ENCODE peak calls at places on chromosome 18, in five cellular contexts. Y, N, H, L and F are unnamed samples.

GRCh38 chr18:41973989-41974388 is 19.0 kb downstream of the PIK3C3 start:
- DNase-seq in H (no peak), L (no peak), Y (no peak), N (no peak), F (no peak)

GRCh38 chr18:66792466-66792865 is 188.6 kb upstream of the CDH19 start:
- DNase-seq in N (no peak), Y (no peak), H (no peak), L (no peak), F (no peak)

GRCh38 chr18:66826211-66826610 is 222.3 kb upstream of the CDH19 start:
- DNase-seq in N (no peak), Y (no peak), L (no peak), H (no peak), F (no peak)

GRCh38 chr18:6712401-6712800 is 17.1 kb upstream of the ARHGAP28 start:
- DNase-seq in H (no peak), L (no peak), N (no peak), Y (no peak), F (no peak)

GRCh38 chr18:44943201-44943881 is 262.7 kb downstream of the SETBP1 start:
- DNase-seq in Y (no peak), H (no peak), N (no peak), L (no peak), F (no peak)

GRCh38 chr18:47417807-47418206 is 166.3 kb upstream of the SKOR2 start:
- DNase-seq in L (no peak), Y (no peak), N (no peak), H (no peak), F (no peak)

GRCh38 chr18:71028285-71028762 is 739.5 kb downstream of the SOCS6 start:
- DNase-seq in N (no peak), L (no peak), H (no peak), Y (no peak), F (no peak)

GRCh38 chr18:26745288-26745975 is 120.1 kb downstream of the AQP4 start:
- DNase-seq in N (no peak), L (no peak), Y (peak; percentile 31), H (no peak), F (no peak)

GRCh38 chr18:59700535-59700967 is 3.3 kb upstream of the CCBE1 start:
- DNase-seq in L (peak; percentile 47), N (no peak), Y (peak; percentile 47), H (no peak), F (no peak)

GRCh38 chr18:34867520-34867919 is 157.4 kb downstream of the DTNA start:
- DNase-seq in Y (no peak), L (peak; percentile 11), N (no peak), H (no peak), F (no peak)

GRCh38 chr18:61651880-61652268 is 240.9 kb downstream of the RNF152 start:
- DNase-seq in L (peak; percentile 94), H (no peak), N (no peak), Y (peak; percentile 52), F (peak; percentile 67)

GRCh38 chr18:61657066-61657732 is 235.6 kb downstream of the RNF152 start:
- DNase-seq in L (peak; percentile 38), Y (no peak), H (no peak), N (no peak), F (no peak)

GRCh38 chr18:61655630-61656029 is 237.2 kb downstream of the RNF152 start:
- DNase-seq in L (no peak), N (no peak), H (no peak), Y (no peak), F (no peak)

GRCh38 chr18:61651145-61651879 is 241.5 kb downstream of the RNF152 start:
- DNase-seq in Y (no peak), H (no peak), N (no peak), L (peak; percentile 80), F (no peak)

GRCh38 chr18:61653823-61654551 is 238.8 kb downstream of the RNF152 start:
- DNase-seq in Y (no peak), N (no peak), L (peak; percentile 60), H (no peak), F (no peak)
- H3K27ac ChIP-seq in Y (peak overlapping the region; percentile 28), N (no peak overlapping the region), L (no peak overlapping the region), H (no peak overlapping the region), F (no peak overlapping the region)

GRCh38 chr18:9016819-9017169 is 85.7 kb upstream of the NDUFV2 start:
- DNase-seq in Y (no peak), H (no peak), N (no peak), L (no peak), F (no peak)
- H3K4me3 ChIP-seq in Y (peak overlapping the region; percentile 23), H (no peak overlapping the region), N (peak overlapping the region; percentile 48), L (no peak overlapping the region), F (peak overlapping the region; percentile 36)

DNA sequence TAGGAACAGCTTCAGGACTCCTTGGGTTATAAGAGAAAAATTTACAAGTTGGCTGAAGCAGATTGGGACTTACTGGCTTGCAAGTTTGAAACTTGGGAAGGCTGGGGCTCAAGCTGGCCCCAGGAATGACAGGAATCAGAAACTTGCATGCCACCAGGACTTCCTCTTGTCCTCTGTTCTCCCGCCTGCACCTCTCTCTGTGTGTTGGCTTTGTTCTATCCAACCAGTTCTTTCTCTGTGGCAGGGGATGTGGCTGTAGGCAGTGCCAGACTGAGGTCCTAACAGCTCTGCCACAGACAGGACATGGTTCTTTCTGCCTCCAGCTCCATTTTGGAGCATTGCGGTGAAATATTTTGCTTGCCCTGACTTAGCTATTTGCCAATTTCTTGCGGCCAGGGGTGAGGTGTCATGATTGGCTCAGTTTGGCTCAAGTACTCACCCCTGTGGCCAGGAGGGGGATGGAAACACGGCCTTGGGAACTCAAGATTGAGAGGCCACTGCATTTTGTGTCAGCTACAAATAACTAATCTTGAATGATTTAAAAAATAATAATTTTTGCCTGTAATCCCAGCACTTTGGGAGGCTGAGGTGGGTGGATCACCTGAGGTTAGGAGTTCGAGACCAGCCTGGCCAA is 48.9 kb downstream of the MEP1B start:
- DNase-seq in Y (no peak), L (no peak), N (no peak), H (no peak), F (no peak)
- H3K27ac ChIP-seq in Y (no peak overlapping the region), L (no peak overlapping the region), N (no peak overlapping the region), H (no peak overlapping the region), F (no peak overlapping the region)

DNA sequence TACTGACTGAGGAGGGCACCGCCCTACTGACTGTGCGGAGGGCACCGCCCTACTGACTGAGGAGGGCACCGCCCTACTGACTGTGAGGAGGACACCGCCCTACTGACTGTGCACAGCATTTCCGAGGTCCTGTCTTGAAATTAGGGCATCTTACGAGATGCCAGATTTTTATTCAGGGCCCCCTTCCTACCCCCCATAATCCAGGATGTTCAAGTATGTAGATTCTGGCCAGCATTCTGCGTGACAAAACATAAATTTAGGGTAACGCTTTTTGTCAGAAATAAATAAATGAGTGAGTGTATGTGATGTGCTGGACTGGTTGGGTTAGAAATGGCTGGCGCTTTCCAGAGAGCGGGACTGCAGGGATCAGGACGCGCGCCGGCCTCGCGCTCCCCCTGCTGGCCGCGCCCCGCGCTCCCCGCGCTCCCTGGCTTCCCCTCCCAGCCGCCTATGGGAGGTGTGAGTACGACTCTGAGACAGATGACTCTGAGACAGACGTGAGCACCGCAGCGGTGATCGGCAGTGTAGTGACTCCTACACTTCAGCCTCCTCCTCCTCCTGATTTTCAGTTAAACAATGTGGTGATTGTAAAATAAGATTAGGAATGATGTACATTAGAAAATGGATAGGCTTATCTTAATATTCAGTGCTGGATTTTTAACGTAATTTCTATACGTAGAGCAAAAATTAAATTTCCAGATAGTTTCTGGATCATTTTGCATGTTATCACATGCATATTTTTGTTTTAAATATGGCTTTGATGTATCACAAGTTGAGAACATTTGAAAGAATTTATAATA is 149.2 kb upstream of the NFATC1 start:
- DNase-seq in L (peak; percentile 68), Y (peak; percentile 73), N (peak; percentile 83), H (peak; percentile 52), F (peak; percentile 77)
- H3K4me3 ChIP-seq in L (no peak overlapping the region), Y (no peak overlapping the region), N (peak overlapping the region; percentile 52), H (peak overlapping the region; percentile 3), F (no peak overlapping the region)

GRCh38 chr18:56475250-56475649 is 163.1 kb downstream of the TXNL1 start:
- DNase-seq in N (no peak), L (no peak), H (no peak), Y (no peak), F (no peak)

GRCh38 chr18:56473400-56474059 is 164.9 kb downstream of the TXNL1 start:
- DNase-seq in L (no peak), H (no peak), N (no peak), Y (no peak), F (no peak)

GRCh38 chr18:56469582-56469981 is 168.8 kb downstream of the TXNL1 start:
- DNase-seq in N (no peak), Y (no peak), H (no peak), L (no peak), F (no peak)

GRCh38 chr18:56468379-56468778 is 170.0 kb downstream of the TXNL1 start:
- DNase-seq in Y (no peak), H (no peak), N (no peak), L (no peak), F (no peak)

GRCh38 chr18:56470679-56471345 is 167.6 kb downstream of the TXNL1 start:
- DNase-seq in L (no peak), H (no peak), N (no peak), Y (no peak), F (no peak)
- H3K27ac ChIP-seq in L (no peak overlapping the region), H (no peak overlapping the region), N (no peak overlapping the region), Y (no peak overlapping the region), F (no peak overlapping the region)

GRCh38 chr18:647304-647703 is 10.1 kb upstream of the TYMS start:
- DNase-seq in Y (no peak), N (no peak), L (no peak), H (no peak), F (no peak)

GRCh38 chr18:641224-641623 is 16.2 kb upstream of the TYMS start:
- DNase-seq in Y (no peak), H (no peak), L (no peak), N (no peak), F (no peak)

GRCh38 chr18:649341-649740 is 8.1 kb upstream of the TYMS start:
- DNase-seq in L (no peak), H (no peak), N (no peak), Y (no peak), F (no peak)

GRCh38 chr18:650428-650858 is 7.0 kb upstream of the TYMS start:
- DNase-seq in Y (no peak), H (no peak), N (no peak), L (no peak), F (no peak)

GRCh38 chr18:644395-645004 is 13.0 kb upstream of the TYMS start:
- DNase-seq in H (no peak), N (peak; percentile 42), Y (no peak), L (no peak), F (no peak)
- H3K4me3 ChIP-seq in H (no peak overlapping the region), N (peak overlapping the region; percentile 0), Y (no peak overlapping the region), L (no peak overlapping the region), F (no peak overlapping the region)

DNA sequence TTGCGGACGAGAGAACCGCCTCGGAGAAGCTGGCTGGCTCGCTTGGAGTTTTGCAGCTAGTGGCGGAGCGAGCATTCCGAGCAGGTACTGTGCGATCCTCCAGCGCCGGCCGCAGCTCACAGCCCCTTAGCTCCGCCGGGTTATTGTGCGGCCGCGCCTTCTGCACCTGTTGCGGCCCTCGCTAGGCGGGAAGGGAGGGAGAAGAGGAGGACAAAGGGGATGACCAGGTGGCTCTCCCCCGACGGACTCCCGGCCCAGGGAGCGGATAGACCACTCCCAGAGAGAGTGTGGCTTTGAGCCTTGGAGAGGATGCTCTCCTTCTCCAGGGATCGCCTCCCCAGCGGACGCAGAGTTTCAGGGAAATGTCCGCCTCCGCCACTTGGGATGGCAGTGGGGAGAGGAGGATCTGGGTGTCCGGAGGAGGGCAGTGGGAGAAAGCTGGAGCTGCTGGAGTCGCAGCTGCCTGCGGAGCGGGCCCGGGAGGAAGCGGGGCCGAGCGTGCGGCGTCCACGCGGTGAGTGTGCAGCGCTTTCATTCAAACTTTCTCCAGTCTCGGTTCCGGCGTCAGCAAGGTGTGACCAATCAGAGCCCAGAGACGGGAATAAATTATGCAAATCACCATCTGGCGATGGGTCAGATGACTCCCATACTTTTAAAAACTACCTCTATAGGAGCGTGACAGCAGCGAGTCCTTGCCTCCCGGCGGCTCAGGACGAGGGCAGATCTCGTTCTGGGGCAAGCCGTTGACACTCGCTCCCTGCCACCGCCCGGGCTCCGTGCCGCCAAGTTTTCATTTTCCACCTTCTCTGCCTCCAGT is at the start of gene LIPG:
- DNase-seq in H (no peak), N (no peak), L (peak; percentile 98), Y (peak; percentile 61), F (no peak)
- H3K27ac ChIP-seq in H (no peak within 1 kb of the TSS), N (no peak within 1 kb of the TSS), L (peak within 1 kb of the TSS; percentile 53), Y (no peak within 1 kb of the TSS), F (peak within 1 kb of the TSS; percentile 66)